ENCODE peak calls at places on chromosomes 7 and 10, in nine cellular contexts. E, C, A, Y, R, N, J, H and D are unnamed samples.
A peak's percentile ranks its signal among the peaks of the same experiment; 100 is the strongest.

GRCh38 chr7:2257651-2258050 is 15.6 kb downstream of the NUDT1 start:
- DNase-seq in E (no peak), C (no peak), A (no peak), Y (no peak), R (no peak), N (no peak), J (peak; percentile 23), H (no peak), D (no peak)

GRCh38 chr10:31004611-31005193 is 27.0 kb downstream of the ZNF438 start:
- DNase-seq in E (no peak), C (no peak), A (no peak), Y (no peak), R (no peak), N (no peak), J (no peak), H (no peak), D (no peak)

GRCh38 chr10:78757542-78757941 is 311.2 kb upstream of the ZMIZ1 start:
- DNase-seq in E (no peak), C (no peak), A (no peak), Y (no peak), R (no peak), N (no peak), J (no peak), H (peak; percentile 60), D (no peak)

GRCh38 chr7:93015193-93016084 is 102.3 kb downstream of the SAMD9 start:
- DNase-seq in E (no peak), C (no peak), A (no peak), Y (no peak), R (no peak), N (no peak), J (no peak), H (no peak), D (no peak)

GRCh38 chr10:104318810-104319684 is 19.2 kb downstream of the ITPRIP start:
- DNase-seq in E (no peak), C (no peak), A (no peak), Y (peak; percentile 55), R (no peak), N (peak; percentile 58), J (no peak), H (peak; percentile 53), D (no peak)

GRCh38 chr10:122931088-122931958 is 20.9 kb downstream of the FAM24A start:
- DNase-seq in E (no peak), C (no peak), A (no peak), Y (no peak), R (no peak), N (no peak), J (no peak), H (no peak), D (no peak)

GRCh38 chr10:17888189-17888588 is 63.5 kb upstream of the SLC39A12 start:
- DNase-seq in E (no peak), C (no peak), A (no peak), Y (no peak), R (no peak), N (no peak), J (no peak), H (no peak), D (no peak)

GRCh38 chr7:117229350-117229749 is 93.5 kb downstream of the WNT2 start:
- DNase-seq in E (no peak), C (no peak), A (no peak), Y (no peak), R (no peak), N (no peak), J (no peak), H (no peak), D (no peak)

GRCh38 chr10:89738551-89739209 is 37.3 kb downstream of the KIF20B start:
- DNase-seq in E (no peak), C (no peak), A (no peak), Y (no peak), R (no peak), N (no peak), J (no peak), H (no peak), D (no peak)

DNA sequence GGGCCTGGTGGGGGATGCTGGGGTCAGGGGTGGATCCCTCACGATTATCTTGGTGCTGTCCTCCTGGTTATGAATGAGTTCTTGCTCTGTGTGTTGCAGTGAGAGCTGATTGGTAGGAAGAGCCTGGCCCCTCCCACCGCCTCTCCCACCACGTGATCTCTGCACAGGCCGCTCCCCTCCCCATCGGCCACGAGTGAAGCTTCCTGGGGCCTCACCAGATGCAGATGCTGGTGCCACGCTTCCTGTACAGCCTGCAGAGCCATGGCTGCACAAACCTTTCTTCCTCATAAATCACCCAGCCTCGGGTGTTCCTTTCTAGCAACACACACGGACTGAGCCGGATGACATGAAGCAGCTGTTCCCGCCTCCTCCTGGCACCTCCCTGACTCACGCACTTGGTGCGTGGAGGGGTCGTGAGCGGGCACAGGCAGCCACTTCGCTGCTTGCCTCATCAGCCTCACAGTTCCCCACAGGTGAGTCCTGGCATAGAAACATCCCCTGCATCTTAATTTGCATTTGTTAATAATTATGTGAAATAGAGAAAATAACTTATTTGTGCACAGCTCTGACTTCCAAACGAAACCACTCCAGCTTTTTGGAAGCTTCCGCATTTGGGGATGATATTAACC is 210.8 kb downstream of the ADARB2 start:
- DNase-seq in E (no peak), C (no peak), A (no peak), Y (no peak), R (no peak), N (peak; percentile 17), J (no peak), H (no peak), D (no peak)
- H3K9me3 ChIP-seq in E (no peaks in the 10 kb centered on the region), C (no peaks in the 10 kb centered on the region), A (no peaks in the 10 kb centered on the region), Y (no peaks in the 10 kb centered on the region), R (peaks cover 13% of the 10 kb centered on the region), N (no peaks in the 10 kb centered on the region), J (no peaks in the 10 kb centered on the region), H (no peaks in the 10 kb centered on the region), D (no peaks in the 10 kb centered on the region)

DNA sequence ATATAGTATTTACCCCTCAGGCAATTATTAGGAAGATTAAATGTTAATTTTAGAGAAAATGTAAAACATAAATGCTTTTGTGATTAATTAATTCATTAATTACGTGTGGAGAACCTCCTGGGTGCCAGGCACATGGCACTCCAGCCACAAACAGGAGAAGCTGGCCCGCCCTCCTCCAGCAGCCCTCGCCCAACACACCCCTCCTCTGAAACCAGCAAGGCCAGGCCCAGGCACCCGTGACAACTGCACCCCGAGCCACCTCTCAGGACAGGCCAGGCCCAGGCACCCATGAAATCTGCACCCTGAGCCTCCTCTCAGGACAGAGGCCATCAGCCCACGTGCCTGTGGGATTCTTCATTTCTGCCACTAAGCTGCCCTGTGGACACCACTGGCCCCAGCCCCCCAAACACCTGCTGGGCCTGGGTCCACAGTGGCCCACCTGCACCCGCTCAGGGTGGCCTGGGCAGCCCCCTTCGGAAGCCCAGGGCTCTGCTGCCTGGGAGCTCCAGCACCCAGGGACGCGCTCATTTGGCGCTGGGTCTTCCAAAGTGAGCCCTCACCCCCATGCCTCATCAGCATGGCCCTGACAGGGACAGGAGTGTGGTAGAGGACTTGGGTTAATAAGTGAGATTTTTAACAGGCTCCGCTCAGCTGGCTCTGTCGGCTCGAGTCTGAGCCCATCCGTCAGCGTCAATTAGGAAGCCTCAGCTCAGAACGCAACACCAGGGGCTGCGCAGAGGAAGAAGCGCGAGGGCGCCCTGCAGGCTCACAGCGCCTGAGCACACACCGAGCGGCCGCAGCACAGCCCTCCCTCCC is 482.1 kb downstream of the DNAJB6 start:
- DNase-seq in E (no peak), C (no peak), A (no peak), Y (no peak), R (no peak), N (no peak), J (peak; percentile 85), H (no peak), D (no peak)
- H3K9me3 ChIP-seq in E (no peaks in the 10 kb centered on the region), C (no peaks in the 10 kb centered on the region), A (no peaks in the 10 kb centered on the region), Y (peaks cover 26% of the 10 kb centered on the region), R (peaks cover 23% of the 10 kb centered on the region), N (no peaks in the 10 kb centered on the region), J (no peaks in the 10 kb centered on the region), H (no peaks in the 10 kb centered on the region), D (no peaks in the 10 kb centered on the region)

GRCh38 chr10:61500460-61500859 is 47.3 kb upstream of the TMEM26 start:
- DNase-seq in E (no peak), C (no peak), A (no peak), Y (no peak), R (no peak), N (no peak), J (no peak), H (no peak), D (no peak)
- H3K9me3 ChIP-seq in E (no peaks in the 10 kb centered on the region), C (no peaks in the 10 kb centered on the region), A (no peaks in the 10 kb centered on the region), Y (no peaks in the 10 kb centered on the region), R (no peaks in the 10 kb centered on the region), N (no peaks in the 10 kb centered on the region), J (no peaks in the 10 kb centered on the region), H (no peaks in the 10 kb centered on the region), D (no peaks in the 10 kb centered on the region)

GRCh38 chr10:63673246-63673645 is 152.0 kb downstream of the REEP3 start:
- DNase-seq in E (no peak), C (no peak), A (no peak), Y (no peak), R (peak; percentile 30), N (no peak), J (no peak), H (no peak), D (no peak)

GRCh38 chr10:63677001-63677400 is 155.8 kb downstream of the REEP3 start:
- DNase-seq in E (no peak), C (no peak), A (no peak), Y (no peak), R (no peak), N (no peak), J (no peak), H (no peak), D (no peak)

GRCh38 chr10:63673846-63674245 is 152.6 kb downstream of the REEP3 start:
- DNase-seq in E (no peak), C (no peak), A (no peak), Y (no peak), R (no peak), N (no peak), J (no peak), H (no peak), D (no peak)

GRCh38 chr10:63672491-63672890 is 151.3 kb downstream of the REEP3 start:
- DNase-seq in E (no peak), C (no peak), A (no peak), Y (no peak), R (no peak), N (no peak), J (no peak), H (no peak), D (no peak)

GRCh38 chr10:63675171-63675570 is 154.0 kb downstream of the REEP3 start:
- DNase-seq in E (no peak), C (no peak), A (no peak), Y (no peak), R (no peak), N (no peak), J (no peak), H (no peak), D (no peak)
- H3K9me3 ChIP-seq in E (no peaks in the 10 kb centered on the region), C (no peaks in the 10 kb centered on the region), A (no peaks in the 10 kb centered on the region), Y (no peaks in the 10 kb centered on the region), R (no peaks in the 10 kb centered on the region), N (no peaks in the 10 kb centered on the region), J (no peaks in the 10 kb centered on the region), H (no peaks in the 10 kb centered on the region), D (no peaks in the 10 kb centered on the region)

GRCh38 chr7:158367634-158367982 is 220.0 kb downstream of the PTPRN2 start:
- DNase-seq in E (no peak), C (no peak), A (no peak), Y (no peak), R (no peak), N (no peak), J (peak; percentile 61), H (no peak), D (no peak)
- H3K9me3 ChIP-seq in E (no peaks in the 10 kb centered on the region), C (no peaks in the 10 kb centered on the region), A (no peaks in the 10 kb centered on the region), Y (peaks cover 6% of the 10 kb centered on the region), R (peaks cover 23% of the 10 kb centered on the region), N (no peaks in the 10 kb centered on the region), J (peaks cover 9% of the 10 kb centered on the region), H (no peaks in the 10 kb centered on the region), D (no peaks in the 10 kb centered on the region)